ENCODE peak calls at places on chromosome 4, in seven cellular contexts. L, P, W, Q, I, A and M are unnamed samples.

GRCh38 chr4:7421356-7422097 is 13.2 kb downstream of the PSAPL1 start:
- DNase-seq in L (no peak), P (no peak), W (no peak), Q (no peak), I (peak), A (peak), M (peak)

GRCh38 chr4:126850286-126850685 is 782.5 kb upstream of the INTU start:
- DNase-seq in L (no peak), P (no peak), W (peak), Q (peak), I (no peak), A (no peak), M (no peak)

GRCh38 chr4:77126844-77127614 is 30.0 kb upstream of the CCNG2 start:
- DNase-seq in L (peak), P (no peak), W (no peak), Q (no peak), I (no peak), A (no peak), M (no peak)

GRCh38 chr4:48899950-48900349 is 6.6 kb downstream of the OCIAD2 start:
- DNase-seq in L (no peak), P (no peak), W (peak), Q (no peak), I (no peak), A (no peak), M (no peak)

GRCh38 chr4:117699595-117699994 is 334.7 kb upstream of the NDST3 start:
- DNase-seq in L (no peak), P (no peak), W (no peak), Q (no peak), I (no peak), A (no peak), M (no peak)

GRCh38 chr4:79050521-79050880 is 111.3 kb upstream of the PAQR3 start:
- DNase-seq in L (no peak), P (no peak), W (no peak), Q (no peak), I (no peak), A (no peak), M (no peak)

GRCh38 chr4:118587116-118587869 is 97.9 kb upstream of the METTL14 start:
- DNase-seq in L (no peak), P (no peak), W (no peak), Q (no peak), I (no peak), A (no peak), M (no peak)

GRCh38 chr4:173334891-173335754 is 965 bp upstream of the HMGB2 start:
- DNase-seq in L (peak), P (peak), W (peak), Q (peak), I (peak), A (peak), M (peak)

GRCh38 chr4:11634283-11634682 is 205.6 kb upstream of the HS3ST1 start:
- DNase-seq in L (no peak), P (no peak), W (no peak), Q (no peak), I (peak), A (no peak), M (no peak)

GRCh38 chr4:83267835-83268475 is 16.6 kb downstream of the COQ2 start:
- DNase-seq in L (no peak), P (no peak), W (no peak), Q (no peak), I (no peak), A (no peak), M (no peak)

DNA sequence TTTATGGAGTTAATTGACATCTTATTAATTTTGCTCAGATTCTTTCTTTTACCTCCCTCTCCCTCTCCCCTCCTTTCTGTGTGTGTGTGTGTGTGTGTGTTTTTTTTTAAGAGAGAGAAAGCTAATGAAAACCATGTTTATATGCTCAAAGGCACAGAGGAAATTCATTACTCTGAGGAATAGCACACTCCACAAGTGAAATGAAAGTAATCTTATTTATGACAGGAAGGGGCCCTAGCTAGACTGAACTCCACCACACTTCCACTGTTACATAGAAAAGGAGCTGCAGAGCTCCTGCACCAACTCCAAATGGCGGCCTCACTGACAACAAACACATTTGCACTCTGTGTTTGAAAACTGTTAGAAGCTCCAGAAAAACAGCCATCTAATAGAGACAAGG is 150.6 kb downstream of the RASL11B start:
- DNase-seq in L (no peak), P (no peak), W (peak), Q (no peak), I (no peak), A (no peak), M (no peak)
- TF ChIP-seq POLR2AphosphoS5 in L (no peak), P (no peak), W (no peak), Q (no peak), I (no peak), A (no peak), M (no peak)

GRCh38 chr4:122854860-122855259 is 28.2 kb downstream of the FGF2 start:
- DNase-seq in L (no peak), P (no peak), W (no peak), Q (no peak), I (no peak), A (no peak), M (no peak)
- H3K4me3 ChIP-seq in L (no peak), P (peak), W (no peak), Q (no peak), I (peak), A (peak), M (no peak)

GRCh38 chr4:124334119-124334518 is 378.4 kb downstream of the ANKRD50 start:
- DNase-seq in L (no peak), P (peak), W (peak), Q (peak), I (no peak), A (no peak), M (no peak)
- TF ChIP-seq POLR2AphosphoS5 in L (no peak), P (no peak), W (no peak), Q (no peak), I (no peak), A (no peak), M (no peak)

GRCh38 chr4:40327340-40327739 is 7.8 kb upstream of the CHRNA9 start:
- DNase-seq in L (peak), P (no peak), W (no peak), Q (no peak), I (no peak), A (no peak), M (peak)
- H3K4me3 ChIP-seq in L (no peak), P (no peak), W (no peak), Q (no peak), I (no peak), A (no peak), M (no peak)

GRCh38 chr4:3706565-3707422 is 59.4 kb upstream of the ADRA2C start:
- DNase-seq in L (no peak), P (no peak), W (no peak), Q (no peak), I (no peak), A (peak), M (no peak)

GRCh38 chr4:3709061-3709845 is 56.9 kb upstream of the ADRA2C start:
- DNase-seq in L (no peak), P (no peak), W (no peak), Q (no peak), I (no peak), A (peak), M (no peak)

GRCh38 chr4:3707423-3708102 is 58.6 kb upstream of the ADRA2C start:
- DNase-seq in L (no peak), P (no peak), W (no peak), Q (no peak), I (no peak), A (peak), M (no peak)

GRCh38 chr4:3708611-3709010 is 57.6 kb upstream of the ADRA2C start:
- DNase-seq in L (no peak), P (no peak), W (no peak), Q (no peak), I (no peak), A (peak), M (peak)

DNA sequence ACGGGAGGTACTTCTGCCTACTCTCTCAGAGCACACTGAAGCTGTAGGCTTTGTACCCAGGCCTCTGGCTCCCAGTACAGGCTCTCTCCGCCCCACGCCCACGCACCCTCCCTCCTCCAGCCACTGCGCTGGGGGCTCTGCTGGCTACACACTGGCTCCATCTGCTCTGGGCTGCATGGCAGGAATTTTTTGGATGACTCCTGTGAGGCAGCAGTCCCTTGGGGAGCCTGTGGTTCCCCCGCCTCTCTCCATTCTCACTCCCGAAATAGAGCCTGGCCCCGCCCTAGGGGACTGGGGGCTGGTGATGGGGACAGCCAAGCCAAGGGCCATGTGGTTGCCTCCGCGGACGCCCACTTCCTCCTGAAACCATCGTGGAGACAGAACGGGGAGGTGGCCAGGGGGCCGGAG is 58.1 kb upstream of the ADRA2C start:
- DNase-seq in L (no peak), P (no peak), W (no peak), Q (no peak), I (no peak), A (peak), M (no peak)
- TF ChIP-seq POLR2AphosphoS5 in L (no peak), P (no peak), W (no peak), Q (no peak), I (no peak), A (no peak), M (no peak)

DNA sequence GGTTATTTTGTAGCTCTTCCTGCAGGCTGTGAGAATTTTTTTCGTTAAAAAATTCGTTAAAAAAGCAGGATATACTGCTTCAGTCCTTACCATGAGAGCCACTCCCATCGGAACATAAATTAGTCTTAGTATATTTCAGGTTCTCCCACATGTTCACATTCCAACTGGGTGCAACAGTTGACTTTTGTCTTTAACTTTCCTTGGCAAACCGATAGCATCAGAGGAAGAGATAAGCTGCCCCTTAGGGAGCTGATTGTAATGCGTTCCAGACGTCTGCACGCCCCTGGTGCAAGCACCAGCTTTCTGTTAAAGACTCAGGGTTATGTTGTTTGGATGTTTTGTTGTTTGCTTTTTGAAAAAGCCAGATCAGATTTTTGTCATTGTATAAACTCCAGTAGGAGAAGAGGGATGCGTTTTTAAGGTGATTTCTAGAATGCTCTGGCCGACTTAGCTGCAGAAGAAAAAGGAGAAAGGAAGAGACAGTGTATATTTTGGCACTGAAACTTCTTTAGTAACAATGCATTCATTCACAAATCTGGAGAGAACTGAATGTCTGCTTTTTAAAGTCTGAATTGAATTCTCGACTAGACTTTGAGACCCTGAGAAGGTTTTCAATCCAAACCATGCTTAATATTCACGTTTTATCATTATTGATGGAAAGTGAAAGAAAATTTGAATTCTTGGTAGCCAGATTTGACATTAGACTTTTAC is 160.9 kb downstream of the CBR4 start:
- DNase-seq in L (no peak), P (no peak), W (peak), Q (no peak), I (no peak), A (no peak), M (no peak)
- H3K4me3 ChIP-seq in L (no peak), P (no peak), W (no peak), Q (no peak), I (peak), A (peak), M (no peak)

GRCh38 chr4:56506110-56506705 is 617 bp downstream of the ARL9 start:
- DNase-seq in L (no peak), P (no peak), W (peak), Q (no peak), I (no peak), A (no peak), M (no peak)
- TF ChIP-seq POLR2AphosphoS5 in L (no peak), P (no peak), W (no peak), Q (peak), I (no peak), A (no peak), M (no peak)